ENCODE peak calls at places on chromosomes 12 and 14, in eight cellular contexts. One of them, this sample, is unnamed.

GRCh38 chr14:104678901-104679705 is 10.3 kb upstream of the INF2 start:
- DNase-seq in neuronal stem cell: no peak
- DNase-seq in uterus: peak
- DNase-seq in pons: peak
- DNase-seq in brain microvascular endothelial cell: no peak
- DNase-seq in fibroblast of the conjunctiva: no peak
- DNase-seq in ureter: peak
- DNase-seq in HEK293T: no peak
- DNase-seq in this sample: no peak

GRCh38 chr12:70971395-70971794 is 50.9 kb upstream of the PTPRR start:
- DNase-seq in neuronal stem cell: no peak
- DNase-seq in uterus: no peak
- DNase-seq in pons: no peak
- DNase-seq in brain microvascular endothelial cell: no peak
- DNase-seq in fibroblast of the conjunctiva: peak
- DNase-seq in ureter: no peak
- DNase-seq in HEK293T: no peak
- DNase-seq in this sample: no peak

GRCh38 chr12:11568155-11568761 is 81.2 kb upstream of the ETV6 start:
- DNase-seq in neuronal stem cell: no peak
- DNase-seq in uterus: no peak
- DNase-seq in pons: no peak
- DNase-seq in brain microvascular endothelial cell: no peak
- DNase-seq in fibroblast of the conjunctiva: no peak
- DNase-seq in ureter: no peak
- DNase-seq in HEK293T: no peak
- DNase-seq in this sample: no peak

GRCh38 chr12:25829192-25829591 is 129.3 kb upstream of the RASSF8 start:
- DNase-seq in neuronal stem cell: no peak
- DNase-seq in uterus: no peak
- DNase-seq in pons: no peak
- DNase-seq in brain microvascular endothelial cell: peak
- DNase-seq in fibroblast of the conjunctiva: peak
- DNase-seq in ureter: peak
- DNase-seq in HEK293T: no peak
- DNase-seq in this sample: no peak

GRCh38 chr12:82912406-82912805 is 225.7 kb downstream of the TMTC2 start:
- DNase-seq in neuronal stem cell: no peak
- DNase-seq in uterus: no peak
- DNase-seq in pons: no peak
- DNase-seq in brain microvascular endothelial cell: no peak
- DNase-seq in fibroblast of the conjunctiva: no peak
- DNase-seq in ureter: no peak
- DNase-seq in HEK293T: no peak
- DNase-seq in this sample: no peak

GRCh38 chr12:2262449-2262848 is 209.7 kb downstream of the CACNA1C start:
- DNase-seq in neuronal stem cell: no peak
- DNase-seq in uterus: no peak
- DNase-seq in pons: no peak
- DNase-seq in brain microvascular endothelial cell: no peak
- DNase-seq in fibroblast of the conjunctiva: no peak
- DNase-seq in ureter: no peak
- DNase-seq in HEK293T: no peak
- DNase-seq in this sample: no peak

GRCh38 chr12:124747426-124748161 is 116.1 kb downstream of the SCARB1 start:
- DNase-seq in neuronal stem cell: no peak
- DNase-seq in uterus: no peak
- DNase-seq in pons: no peak
- DNase-seq in brain microvascular endothelial cell: peak
- DNase-seq in fibroblast of the conjunctiva: no peak
- DNase-seq in ureter: no peak
- DNase-seq in HEK293T: no peak
- DNase-seq in this sample: no peak

GRCh38 chr12:42426733-42427132 is 100.8 kb downstream of the PPHLN1 start:
- DNase-seq in neuronal stem cell: no peak
- DNase-seq in uterus: no peak
- DNase-seq in pons: no peak
- DNase-seq in brain microvascular endothelial cell: peak
- DNase-seq in fibroblast of the conjunctiva: peak
- DNase-seq in ureter: no peak
- DNase-seq in HEK293T: no peak
- DNase-seq in this sample: no peak

GRCh38 chr12:97464241-97465011 is 1.8 kb downstream of the RMST start:
- DNase-seq in neuronal stem cell: peak
- DNase-seq in uterus: no peak
- DNase-seq in pons: peak
- DNase-seq in brain microvascular endothelial cell: no peak
- DNase-seq in fibroblast of the conjunctiva: no peak
- DNase-seq in ureter: no peak
- DNase-seq in HEK293T: no peak
- DNase-seq in this sample: peak

GRCh38 chr14:56081139-56081538 is 37.1 kb upstream of the PELI2 start:
- DNase-seq in neuronal stem cell: no peak
- DNase-seq in uterus: no peak
- DNase-seq in pons: no peak
- DNase-seq in brain microvascular endothelial cell: no peak
- DNase-seq in fibroblast of the conjunctiva: peak
- DNase-seq in ureter: no peak
- DNase-seq in HEK293T: no peak
- DNase-seq in this sample: no peak

GRCh38 chr12:111064982-111065381 is 144.6 kb upstream of the MYL2 start:
- DNase-seq in neuronal stem cell: no peak
- DNase-seq in uterus: no peak
- DNase-seq in pons: no peak
- DNase-seq in brain microvascular endothelial cell: no peak
- DNase-seq in fibroblast of the conjunctiva: no peak
- DNase-seq in ureter: no peak
- DNase-seq in HEK293T: no peak
- DNase-seq in this sample: no peak

GRCh38 chr14:95252219-95252618 is 67.5 kb downstream of the CLMN start:
- DNase-seq in neuronal stem cell: no peak
- DNase-seq in uterus: no peak
- DNase-seq in pons: no peak
- DNase-seq in brain microvascular endothelial cell: no peak
- DNase-seq in fibroblast of the conjunctiva: no peak
- DNase-seq in ureter: no peak
- DNase-seq in HEK293T: no peak
- DNase-seq in this sample: no peak

GRCh38 chr14:67569651-67570290 is 30.3 kb downstream of the PIGH start:
- DNase-seq in neuronal stem cell: no peak
- DNase-seq in uterus: no peak
- DNase-seq in pons: no peak
- DNase-seq in brain microvascular endothelial cell: no peak
- DNase-seq in fibroblast of the conjunctiva: no peak
- DNase-seq in ureter: no peak
- DNase-seq in HEK293T: no peak
- DNase-seq in this sample: no peak

GRCh38 chr12:76669981-76670380 is 93.9 kb upstream of the ZDHHC17 start:
- DNase-seq in neuronal stem cell: no peak
- DNase-seq in uterus: no peak
- DNase-seq in pons: no peak
- DNase-seq in brain microvascular endothelial cell: no peak
- DNase-seq in fibroblast of the conjunctiva: no peak
- DNase-seq in ureter: no peak
- DNase-seq in HEK293T: no peak
- DNase-seq in this sample: no peak

GRCh38 chr12:96907681-96908163 is 665 bp downstream of the NEDD1 start:
- DNase-seq in neuronal stem cell: peak
- DNase-seq in uterus: no peak
- DNase-seq in pons: peak
- DNase-seq in brain microvascular endothelial cell: peak
- DNase-seq in fibroblast of the conjunctiva: peak
- DNase-seq in ureter: no peak
- DNase-seq in HEK293T: peak
- DNase-seq in this sample: peak

GRCh38 chr12:40561395-40561966 is 130.8 kb upstream of the CNTN1 start:
- DNase-seq in neuronal stem cell: no peak
- DNase-seq in uterus: no peak
- DNase-seq in pons: no peak
- DNase-seq in brain microvascular endothelial cell: no peak
- DNase-seq in fibroblast of the conjunctiva: no peak
- DNase-seq in ureter: no peak
- DNase-seq in HEK293T: no peak
- DNase-seq in this sample: no peak

GRCh38 chr12:122878780-122879612 is 16.9 kb downstream of the VPS37B start:
- DNase-seq in neuronal stem cell: no peak
- DNase-seq in uterus: no peak
- DNase-seq in pons: no peak
- DNase-seq in brain microvascular endothelial cell: no peak
- DNase-seq in fibroblast of the conjunctiva: no peak
- DNase-seq in ureter: no peak
- DNase-seq in HEK293T: no peak
- DNase-seq in this sample: no peak

GRCh38 chr12:5201554-5202243 is 158.0 kb downstream of the KCNA5 start:
- DNase-seq in neuronal stem cell: no peak
- DNase-seq in uterus: no peak
- DNase-seq in pons: no peak
- DNase-seq in brain microvascular endothelial cell: no peak
- DNase-seq in fibroblast of the conjunctiva: no peak
- DNase-seq in ureter: no peak
- DNase-seq in HEK293T: no peak
- DNase-seq in this sample: peak

GRCh38 chr14:69687963-69688649 is 76.7 kb downstream of the SUSD6 start:
- DNase-seq in neuronal stem cell: no peak
- DNase-seq in uterus: no peak
- DNase-seq in pons: peak
- DNase-seq in brain microvascular endothelial cell: no peak
- DNase-seq in fibroblast of the conjunctiva: no peak
- DNase-seq in ureter: no peak
- DNase-seq in HEK293T: no peak
- DNase-seq in this sample: peak

GRCh38 chr12:98126637-98127335 is 388.6 kb upstream of the TMPO start:
- DNase-seq in neuronal stem cell: no peak
- DNase-seq in uterus: no peak
- DNase-seq in pons: no peak
- DNase-seq in brain microvascular endothelial cell: no peak
- DNase-seq in fibroblast of the conjunctiva: no peak
- DNase-seq in ureter: no peak
- DNase-seq in HEK293T: no peak
- DNase-seq in this sample: no peak

GRCh38 chr14:81446279-81447007 is 46.3 kb upstream of the STON2 start:
- DNase-seq in neuronal stem cell: no peak
- DNase-seq in uterus: no peak
- DNase-seq in pons: no peak
- DNase-seq in brain microvascular endothelial cell: no peak
- DNase-seq in fibroblast of the conjunctiva: no peak
- DNase-seq in ureter: no peak
- DNase-seq in HEK293T: no peak
- DNase-seq in this sample: no peak